ENCODE peak calls at places on chromosomes 13 and 19, in seven cellular contexts. Q, N, K, V, R, U and P are unnamed samples.

GRCh38 chr19:8086849-8087248 is 34.3 kb downstream of the CCL25 start:
- DNase-seq in N (no peak), V (no peak), U (no peak), Q (no peak), R (no peak), K (no peak), P (no peak)

GRCh38 chr13:83880275-83881027 is 1.8 kb downstream of the SLITRK1 start:
- DNase-seq in R (no peak), Q (no peak), V (peak), U (no peak), N (no peak), K (no peak), P (no peak)

GRCh38 chr13:30908416-30908980 is 2.4 kb downstream of the MEDAG start:
- DNase-seq in V (no peak), K (peak), R (no peak), Q (peak), U (peak), N (no peak), P (no peak)

GRCh38 chr19:10699650-10700335 is 1.4 kb upstream of the QTRT1 start:
- DNase-seq in K (no peak), N (no peak), R (peak), V (no peak), U (no peak), Q (peak), P (no peak)

GRCh38 chr19:48303866-48304265 is 21.5 kb upstream of the EMP3 start:
- DNase-seq in V (no peak), U (no peak), K (no peak), N (no peak), Q (no peak), R (no peak), P (no peak)

GRCh38 chr19:6866646-6867255 is 20.6 kb upstream of the ADGRE1 start:
- DNase-seq in U (no peak), Q (no peak), N (no peak), K (no peak), R (no peak), V (no peak), P (no peak)

GRCh38 chr19:35135389-35135909 is 590 bp upstream of the LGI4 start:
- DNase-seq in K (no peak), V (peak), R (peak), U (peak), Q (peak), N (no peak), P (no peak)

GRCh38 chr13:102651392-102651791 is 43.5 kb downstream of the METTL21C start:
- DNase-seq in U (no peak), Q (peak), R (no peak), N (peak), V (no peak), K (no peak), P (peak)

GRCh38 chr19:51798958-51799310 is 4.0 kb downstream of the FPR3 start:
- DNase-seq in V (no peak), R (no peak), U (peak), Q (no peak), K (no peak), N (no peak), P (no peak)

GRCh38 chr19:54572696-54573311 is 786 bp upstream of the LILRA2 start:
- DNase-seq in U (peak), R (no peak), V (no peak), K (peak), N (no peak), Q (no peak), P (no peak)

GRCh38 chr13:96511587-96511986 is 421.7 kb downstream of the HS6ST3 start:
- DNase-seq in R (no peak), K (no peak), V (no peak), Q (no peak), N (no peak), U (no peak), P (no peak)

GRCh38 chr19:45444318-45445041 is 20.8 kb upstream of the ERCC1 start:
- DNase-seq in N (no peak), Q (peak), R (peak), K (peak), U (peak), V (peak), P (no peak)

GRCh38 chr13:40974460-40975407 is 44.4 kb downstream of the ELF1 start:
- DNase-seq in R (no peak), K (no peak), N (no peak), Q (peak), V (no peak), U (no peak), P (no peak)

GRCh38 chr13:48144413-48145035 is 49.6 kb upstream of the MED4 start:
- DNase-seq in Q (peak), K (no peak), R (no peak), N (no peak), V (no peak), U (peak), P (no peak)

GRCh38 chr19:11375143-11375948 is 880 bp downstream of the SWSAP1 start:
- DNase-seq in Q (no peak), U (peak), N (no peak), K (no peak), R (peak), V (peak), P (no peak)

GRCh38 chr19:55640043-55640576 is 692 bp upstream of the ZNF580 start:
- DNase-seq in Q (peak), U (peak), R (peak), V (no peak), K (no peak), N (no peak), P (no peak)

GRCh38 chr19:2255112-2255845 is 938 bp downstream of the JSRP1 start:
- DNase-seq in U (no peak), K (no peak), Q (no peak), V (no peak), N (no peak), R (no peak), P (no peak)

GRCh38 chr19:29841559-29842367 is 30.0 kb downstream of the CCNE1 start:
- DNase-seq in Q (peak), V (peak), U (no peak), K (peak), N (peak), R (no peak), P (no peak)

GRCh38 chr13:31946091-31946770 is 85.3 kb upstream of the FRY start:
- DNase-seq in N (no peak), Q (peak), U (no peak), K (no peak), V (no peak), R (no peak), P (peak)

GRCh38 chr13:34416833-34417425 is 525.1 kb upstream of the NBEA start:
- DNase-seq in U (peak), Q (peak), K (no peak), N (no peak), R (no peak), V (no peak), P (no peak)

GRCh38 chr19:3079578-3079977 is 14.6 kb upstream of the GNA11 start:
- DNase-seq in N (no peak), U (no peak), Q (no peak), V (no peak), K (no peak), R (no peak), P (no peak)

GRCh38 chr13:109835321-109835720 is 48.9 kb upstream of the IRS2 start:
- DNase-seq in N (no peak), U (no peak), V (no peak), Q (peak), R (no peak), K (peak), P (no peak)

GRCh38 chr13:102226591-102226990 is 175.3 kb downstream of the FGF14 start:
- DNase-seq in K (no peak), V (no peak), R (no peak), N (no peak), U (no peak), Q (no peak), P (no peak)

GRCh38 chr19:5035817-5036732 is 67.2 kb downstream of the KDM4B start:
- DNase-seq in V (no peak), R (no peak), U (no peak), Q (no peak), K (no peak), N (no peak), P (no peak)

GRCh38 chr13:32587774-32588165 is 1.5 kb downstream of the PDS5B start:
- DNase-seq in V (no peak), N (no peak), Q (no peak), U (no peak), R (no peak), K (no peak), P (no peak)

GRCh38 chr13:36548129-36548528 is 115.8 kb downstream of the CCNA1 start:
- DNase-seq in K (no peak), U (no peak), Q (no peak), R (no peak), N (no peak), V (no peak), P (no peak)

GRCh38 chr19:23101241-23101640 is 15.6 kb upstream of the ZNF730 start:
- DNase-seq in R (no peak), U (no peak), V (no peak), N (no peak), Q (no peak), K (no peak), P (no peak)

GRCh38 chr19:40556953-40557530 is 19.6 kb upstream of the SHKBP1 start:
- DNase-seq in R (no peak), V (no peak), U (no peak), K (no peak), Q (no peak), N (no peak), P (no peak)